ENCODE peak calls at places on chromosomes 6 and 20, in seven cellular contexts. C is K562, B is spleen, M is HL-60, Z is stomach, A is HepG2, Y is suprapubic skin. K is an unnamed sample.

GRCh38 chr6:7137335-7138106 is 29.8 kb downstream of the RREB1 start:
- DNase-seq in C (peak), B (peak), M (peak), Z (no peak), A (no peak), Y (no peak), K (peak)

GRCh38 chr6:33117826-33118277 is 42.1 kb downstream of the HLA-DPB1 start:
- DNase-seq in C (no peak), B (no peak), M (no peak), Z (no peak), A (no peak), Y (no peak), K (no peak)

GRCh38 chr6:91166271-91166670 is 579.4 kb upstream of the MAP3K7 start:
- DNase-seq in C (no peak), B (no peak), M (no peak), Z (no peak), A (no peak), Y (no peak), K (no peak)

GRCh38 chr6:54191460-54191859 is 80.2 kb downstream of the MLIP start:
- DNase-seq in C (no peak), B (no peak), M (peak), Z (no peak), A (no peak), Y (no peak), K (no peak)

GRCh38 chr6:15384901-15385300 is 139.0 kb downstream of the JARID2 start:
- DNase-seq in C (no peak), B (no peak), M (no peak), Z (no peak), A (no peak), Y (no peak), K (no peak)

GRCh38 chr20:25135031-25135430 is 53.1 kb upstream of the VSX1 start:
- DNase-seq in C (no peak), B (no peak), M (no peak), Z (no peak), A (no peak), Y (no peak), K (no peak)

GRCh38 chr6:15755555-15755954 is 92.7 kb upstream of the DTNBP1 start:
- DNase-seq in C (no peak), B (no peak), M (no peak), Z (no peak), A (no peak), Y (no peak), K (no peak)

GRCh38 chr6:286681-287499 is 5.4 kb upstream of the DUSP22 start:
- DNase-seq in C (no peak), B (peak), M (no peak), Z (no peak), A (no peak), Y (no peak), K (no peak)

GRCh38 chr6:43676962-43677606 is 10.5 kb downstream of the MRPS18A start:
- DNase-seq in C (no peak), B (no peak), M (no peak), Z (no peak), A (no peak), Y (no peak), K (no peak)

GRCh38 chr20:2822073-2822472 is 5.9 kb downstream of the TMEM239 start:
- DNase-seq in C (peak), B (no peak), M (peak), Z (no peak), A (no peak), Y (peak), K (no peak)

GRCh38 chr6:136950436-136950835 is 28.3 kb downstream of the SLC35D3 start:
- DNase-seq in C (peak), B (no peak), M (no peak), Z (no peak), A (no peak), Y (no peak), K (no peak)

GRCh38 chr20:58531657-58532056 is 16.5 kb upstream of the APCDD1L start:
- DNase-seq in C (no peak), B (no peak), M (no peak), Z (no peak), A (no peak), Y (no peak), K (no peak)

DNA sequence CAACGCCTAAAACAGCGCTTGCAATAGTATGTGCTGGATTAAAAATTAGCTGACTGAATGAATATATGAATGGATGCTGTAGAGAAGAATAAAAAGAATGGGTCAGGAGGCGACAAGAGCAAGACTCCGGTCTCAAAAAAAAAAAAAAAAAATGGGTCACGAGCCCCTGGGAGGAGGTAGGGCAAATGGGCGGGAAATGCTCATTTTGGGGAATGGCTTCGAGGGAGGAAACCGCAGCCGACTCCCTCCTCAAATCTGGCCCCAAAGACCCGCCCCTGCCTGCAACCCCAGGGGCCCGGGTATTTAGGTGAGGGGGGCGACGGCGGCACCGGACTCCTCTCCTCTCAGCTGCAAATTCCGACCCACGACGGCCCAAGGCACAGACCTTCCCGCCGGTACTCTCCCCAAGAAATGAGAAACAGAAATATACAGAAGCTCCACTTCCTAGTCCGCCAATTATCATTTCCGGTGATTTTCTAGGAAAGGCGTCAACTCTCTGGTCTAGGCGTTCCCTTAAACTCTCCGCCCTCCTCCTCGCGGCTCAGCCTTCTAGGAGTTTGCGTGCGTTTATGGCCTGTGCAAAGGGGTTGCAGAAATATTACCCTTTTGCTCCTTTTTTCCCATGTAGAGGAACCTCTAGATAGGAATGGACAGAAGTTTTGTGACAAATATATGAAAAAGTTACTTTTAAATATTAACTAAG is at the start of gene ZNF311:
- DNase-seq in C (peak), B (no peak), M (peak), Z (peak), A (no peak), Y (no peak), K (peak)
- TF ChIP-seq POLR2AphosphoS5 in C (peak), B (peak), M (peak), Z (no peak), A (no peak), Y (no peak), K (peak)

GRCh38 chr20:20130399-20130798 is 78.1 kb downstream of the CFAP61 start:
- DNase-seq in C (peak), B (no peak), M (peak), Z (no peak), A (peak), Y (no peak), K (no peak)
- TF ChIP-seq CTCF in C (peak), B (no peak), M (peak), Z (no peak), A (peak), Y (no peak), K (no peak)

GRCh38 chr20:44495257-44495656 is 19.6 kb downstream of the TTPAL start:
- DNase-seq in C (no peak), B (no peak), M (peak), Z (no peak), A (peak), Y (no peak), K (no peak)
- TF ChIP-seq POLR2AphosphoS5 in C (no peak), B (no peak), M (no peak), Z (no peak), A (no peak), Y (peak), K (peak)

GRCh38 chr6:169019727-169020491 is 233.7 kb downstream of the THBS2 start:
- DNase-seq in C (no peak), B (no peak), M (no peak), Z (no peak), A (peak), Y (no peak), K (no peak)
- TF ChIP-seq CTCF in C (no peak), B (no peak), M (no peak), Z (no peak), A (peak), Y (no peak), K (no peak)

GRCh38 chr6:4775591-4776492 is at the start of gene CDYL:
- DNase-seq in C (peak), B (peak), M (peak), Z (peak), A (peak), Y (peak), K (peak)
- TF ChIP-seq POLR2AphosphoS5 in C (peak), B (peak), M (no peak), Z (peak), A (no peak), Y (no peak), K (peak)

DNA sequence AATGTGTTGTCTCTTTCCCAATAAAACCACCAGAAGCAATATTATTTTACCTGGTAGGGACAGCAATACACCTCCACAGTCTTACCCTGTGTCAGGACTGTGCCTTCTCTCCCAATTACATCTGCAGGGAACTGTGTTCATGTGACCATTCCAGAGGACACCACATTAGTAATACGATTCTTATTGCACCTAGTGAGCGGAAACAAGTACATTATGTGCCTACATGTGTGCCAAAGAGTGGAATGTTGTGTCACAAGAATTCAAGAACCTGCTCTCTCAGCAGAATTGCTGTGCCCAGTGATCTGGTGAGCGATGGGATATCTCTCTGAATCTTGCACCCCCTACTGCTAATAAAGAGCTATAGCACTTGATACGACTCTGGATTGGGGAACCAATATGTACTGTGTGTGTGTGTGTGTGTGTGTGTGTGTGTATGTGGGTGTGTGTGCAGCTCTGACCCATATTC is 57.4 kb upstream of the FOXC1 start:
- DNase-seq in C (no peak), B (no peak), M (no peak), Z (no peak), A (peak), Y (no peak), K (no peak)
- TF ChIP-seq CTCF in C (peak), B (peak), M (no peak), Z (no peak), A (peak), Y (no peak), K (no peak)

DNA sequence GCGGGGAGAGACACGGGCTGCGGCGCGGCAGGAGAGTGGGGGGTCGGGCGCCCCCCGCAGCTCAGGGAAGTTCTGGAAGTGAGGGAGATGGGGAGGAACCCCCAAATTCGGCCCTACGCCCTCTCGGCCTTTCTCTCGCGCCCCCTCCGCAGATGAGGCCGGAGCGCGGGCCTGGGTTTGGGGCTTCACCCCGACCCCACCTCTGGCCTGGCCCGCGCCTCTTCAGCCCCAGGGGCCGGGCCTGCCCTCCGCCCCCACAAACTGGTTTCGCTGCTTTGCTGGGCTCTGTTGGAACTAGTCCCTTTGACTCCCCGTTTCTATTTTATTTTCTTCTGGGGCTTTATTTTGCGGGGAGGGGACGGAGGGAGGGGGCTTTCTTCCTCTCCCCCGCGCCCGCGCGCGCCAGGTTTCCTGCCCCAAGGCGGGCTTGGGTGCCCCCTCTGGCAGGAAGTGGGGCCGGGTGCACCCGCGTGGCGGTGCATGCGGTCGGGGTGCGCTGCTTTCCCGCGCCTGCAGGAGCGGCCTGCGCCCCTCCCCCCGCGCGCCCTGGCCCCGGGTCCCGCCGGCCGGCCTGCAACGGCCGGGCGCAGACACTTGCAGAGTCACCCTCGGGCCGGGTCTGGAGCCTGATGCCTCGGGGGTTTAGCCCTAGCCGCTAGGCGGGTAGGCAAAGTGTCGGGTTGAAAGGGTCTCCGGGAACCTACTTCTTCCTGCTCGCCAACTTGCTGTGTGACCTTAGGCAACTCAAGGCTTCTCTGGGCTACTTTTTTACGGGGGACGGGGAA is 1.2 kb downstream of the HMGA1 start:
- DNase-seq in C (peak), B (peak), M (peak), Z (no peak), A (peak), Y (no peak), K (peak)
- TF ChIP-seq POLR2AphosphoS5 in C (no peak), B (peak), M (peak), Z (no peak), A (no peak), Y (no peak), K (no peak)